ENCODE peak calls at places on chromosomes 7 and 10, in nine cellular contexts. D is right lobe of liver, V is spleen, B is ovary, A is adrenal gland, Z is gastrocnemius medialis, U is GM12891, C is tibial nerve, N is H54. L is an unnamed sample.

GRCh38 chr10:70785190-70785589 is at the start of gene TBATA:
- DNase-seq in D (no peak), V (no peak), B (no peak), A (no peak), Z (no peak), U (no peak), C (no peak), N (no peak), L (peak)

GRCh38 chr10:74924251-74924954 is 98.0 kb downstream of the KAT6B start:
- DNase-seq in D (no peak), V (no peak), B (no peak), A (peak), Z (no peak), U (no peak), C (no peak), N (peak), L (peak)

GRCh38 chr7:150314639-150315239 is 8.4 kb upstream of the LRRC61 start:
- DNase-seq in D (no peak), V (no peak), B (no peak), A (no peak), Z (no peak), U (no peak), C (no peak), N (no peak), L (no peak)

GRCh38 chr7:23893942-23894890 is 184.2 kb downstream of the STK31 start:
- DNase-seq in D (no peak), V (no peak), B (no peak), A (no peak), Z (no peak), U (no peak), C (no peak), N (no peak), L (peak)

GRCh38 chr7:155590215-155591023 is 44.1 kb upstream of the CNPY1 start:
- DNase-seq in D (peak), V (peak), B (no peak), A (peak), Z (no peak), U (no peak), C (no peak), N (peak), L (peak)

GRCh38 chr7:35185908-35186731 is 67.8 kb downstream of the TBX20 start:
- DNase-seq in D (peak), V (peak), B (no peak), A (peak), Z (no peak), U (no peak), C (no peak), N (peak), L (peak)

GRCh38 chr7:111541067-111541466 is 21.2 kb downstream of the IMMP2L start:
- DNase-seq in D (no peak), V (no peak), B (no peak), A (no peak), Z (no peak), U (no peak), C (no peak), N (no peak), L (no peak)

GRCh38 chr7:32536585-32536984 is 41.3 kb downstream of the AVL9 start:
- DNase-seq in D (no peak), V (no peak), B (no peak), A (peak), Z (no peak), U (no peak), C (no peak), N (peak), L (no peak)

GRCh38 chr10:119135517-119135890 is 30.0 kb downstream of the SFXN4 start:
- DNase-seq in D (no peak), V (no peak), B (no peak), A (peak), Z (no peak), U (no peak), C (peak), N (no peak), L (peak)

GRCh38 chr7:155725073-155725346 is 80.5 kb downstream of the RBM33 start:
- DNase-seq in D (no peak), V (no peak), B (no peak), A (no peak), Z (no peak), U (no peak), C (no peak), N (no peak), L (no peak)

GRCh38 chr7:111384065-111384891 is 178.0 kb downstream of the IMMP2L start:
- DNase-seq in D (no peak), V (no peak), B (no peak), A (peak), Z (no peak), U (no peak), C (no peak), N (peak), L (no peak)

GRCh38 chr10:72274213-72274729 is 547 bp downstream of the DDIT4 start:
- DNase-seq in D (peak), V (peak), B (no peak), A (peak), Z (no peak), U (no peak), C (no peak), N (no peak), L (no peak)

GRCh38 chr7:108559253-108559652 is 10.3 kb downstream of the THAP5 start:
- DNase-seq in D (no peak), V (no peak), B (no peak), A (no peak), Z (no peak), U (no peak), C (no peak), N (no peak), L (no peak)

GRCh38 chr7:108557191-108557590 is 12.3 kb downstream of the THAP5 start:
- DNase-seq in D (no peak), V (no peak), B (no peak), A (no peak), Z (no peak), U (no peak), C (no peak), N (no peak), L (no peak)

GRCh38 chr7:108557617-108558016 is 11.9 kb downstream of the THAP5 start:
- DNase-seq in D (no peak), V (no peak), B (no peak), A (no peak), Z (no peak), U (no peak), C (no peak), N (no peak), L (no peak)

GRCh38 chr7:108565987-108566386 is 3.5 kb downstream of the THAP5 start:
- DNase-seq in D (no peak), V (no peak), B (no peak), A (no peak), Z (no peak), U (no peak), C (no peak), N (no peak), L (no peak)

GRCh38 chr7:108561047-108561619 is 8.4 kb downstream of the THAP5 start:
- DNase-seq in D (no peak), V (no peak), B (no peak), A (no peak), Z (no peak), U (no peak), C (no peak), N (no peak), L (no peak)
- TF ChIP-seq POLR2A in D (no peak), V (no peak), B (no peak), A (no peak), Z (no peak), U (no peak), C (no peak), N (no peak), L (no peak)

DNA sequence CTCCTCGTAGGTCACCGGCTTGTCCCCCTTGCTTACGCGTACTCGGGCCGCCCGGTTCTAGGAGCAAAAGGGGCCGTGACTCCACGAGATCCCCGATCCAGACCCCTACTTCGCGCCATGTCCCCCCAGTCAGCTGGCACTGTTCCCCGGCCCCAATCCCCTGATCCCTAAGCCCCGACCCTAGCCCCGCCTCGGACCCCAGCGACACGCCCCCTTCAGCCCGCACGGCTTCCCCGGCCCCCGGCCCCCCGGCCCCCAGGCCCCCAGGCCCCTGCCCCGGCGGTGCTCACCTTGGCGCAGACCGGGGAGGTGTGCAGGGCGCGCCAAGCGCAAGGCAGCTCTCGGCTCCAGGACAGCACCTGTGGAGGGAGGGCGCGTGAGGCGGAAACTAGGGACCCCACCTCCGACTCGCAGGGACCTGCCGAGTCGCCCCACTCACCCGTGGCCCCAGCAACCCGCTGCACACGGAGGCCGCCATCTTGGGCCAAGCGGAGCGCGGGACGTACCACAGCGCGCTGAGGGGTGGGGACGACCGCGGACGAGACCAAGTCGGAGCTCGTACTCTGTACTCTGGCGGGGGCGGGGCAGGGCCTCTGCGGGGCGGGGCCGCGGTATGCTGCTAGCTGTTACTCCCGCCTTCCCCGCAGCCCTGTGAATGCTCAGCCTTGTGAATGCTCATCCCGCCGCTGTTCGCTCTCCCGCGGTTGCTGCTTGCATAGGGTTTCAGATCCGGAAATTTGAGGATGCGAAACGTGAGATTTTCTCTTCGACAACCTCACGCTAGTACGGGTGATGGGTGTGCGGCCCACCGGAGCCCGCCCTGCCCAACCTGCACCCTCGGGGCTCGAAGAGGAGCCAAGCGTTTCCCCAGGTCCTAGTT is at the start of gene MRPS24:
- DNase-seq in D (peak), V (peak), B (peak), A (peak), Z (peak), U (peak), C (peak), N (peak), L (peak)
- TF ChIP-seq POLR2A in D (peak), V (no peak), B (peak), A (peak), Z (peak), U (peak), C (peak), N (peak), L (peak)

GRCh38 chr7:87154166-87154565 is 1.9 kb downstream of the DMTF1 start:
- DNase-seq in D (no peak), V (no peak), B (no peak), A (no peak), Z (no peak), U (no peak), C (no peak), N (no peak), L (no peak)

GRCh38 chr7:87152897-87153641 is 816 bp downstream of the DMTF1 start:
- DNase-seq in D (peak), V (peak), B (peak), A (peak), Z (no peak), U (no peak), C (peak), N (no peak), L (peak)

GRCh38 chr7:87151002-87151505 is 1.2 kb upstream of the DMTF1 start:
- DNase-seq in D (no peak), V (no peak), B (no peak), A (no peak), Z (no peak), U (no peak), C (no peak), N (no peak), L (no peak)

GRCh38 chr7:87151701-87152111 is 547 bp upstream of the DMTF1 start:
- DNase-seq in D (no peak), V (no peak), B (no peak), A (no peak), Z (no peak), U (no peak), C (no peak), N (peak), L (no peak)

DNA sequence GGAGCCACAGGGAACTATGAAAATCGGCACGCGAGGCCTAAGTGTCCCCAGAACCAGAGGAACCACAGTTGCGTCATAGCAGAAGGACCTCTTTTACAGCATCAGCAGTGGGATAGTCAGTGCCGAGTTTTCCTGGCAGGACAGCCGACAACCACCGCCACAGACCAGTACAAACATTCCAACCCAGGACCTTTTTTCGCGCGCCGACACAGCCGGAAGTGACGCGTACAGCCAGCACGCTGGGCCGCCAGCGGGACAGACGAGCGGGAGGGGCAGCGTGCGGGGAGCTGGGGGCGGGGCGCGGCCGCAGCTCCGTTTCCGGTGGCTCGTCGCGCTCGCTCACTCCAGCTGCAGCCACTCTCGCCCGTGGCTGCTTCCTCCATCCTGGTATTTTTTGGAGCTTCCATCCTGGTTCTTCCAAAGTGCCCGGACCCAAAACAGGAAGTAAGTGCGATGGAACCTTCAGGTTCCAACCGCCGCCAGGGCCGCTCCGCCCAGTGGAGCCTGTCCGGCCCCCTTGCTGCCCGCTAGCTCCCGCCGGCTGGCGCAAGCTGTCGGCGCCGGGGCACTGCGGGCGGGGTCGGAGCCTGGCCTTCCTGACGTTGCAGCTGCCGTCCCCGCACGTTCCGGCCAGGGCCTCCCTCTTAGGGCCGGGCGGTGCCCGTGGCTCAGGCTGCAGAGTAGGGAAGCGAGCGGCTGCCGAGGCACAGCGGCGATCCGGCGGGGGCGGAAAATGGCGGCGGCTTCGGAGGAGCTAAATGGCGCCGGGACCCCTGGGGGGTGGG is at the start of gene DMTF1:
- DNase-seq in D (peak), V (peak), B (peak), A (peak), Z (peak), U (peak), C (peak), N (peak), L (peak)
- TF ChIP-seq POLR2A in D (peak), V (peak), B (peak), A (peak), Z (peak), U (peak), C (peak), N (peak), L (peak)

GRCh38 chr7:26365897-26366267 is 74.2 kb downstream of the SNX10 start:
- DNase-seq in D (no peak), V (no peak), B (no peak), A (no peak), Z (no peak), U (no peak), C (no peak), N (no peak), L (no peak)
- TF ChIP-seq POLR2A in D (no peak), V (no peak), B (no peak), A (no peak), Z (no peak), U (no peak), C (no peak), N (no peak), L (no peak)

GRCh38 chr7:123435080-123435700 is 99.2 kb downstream of the IQUB start:
- DNase-seq in D (no peak), V (no peak), B (no peak), A (no peak), Z (no peak), U (no peak), C (no peak), N (no peak), L (no peak)

GRCh38 chr7:123440202-123440601 is 94.2 kb downstream of the IQUB start:
- DNase-seq in D (no peak), V (no peak), B (no peak), A (no peak), Z (no peak), U (no peak), C (no peak), N (no peak), L (no peak)

GRCh38 chr7:123439186-123439585 is 95.2 kb downstream of the IQUB start:
- DNase-seq in D (no peak), V (no peak), B (no peak), A (no peak), Z (no peak), U (no peak), C (no peak), N (no peak), L (no peak)

GRCh38 chr7:123433665-123434064 is 100.7 kb downstream of the IQUB start:
- DNase-seq in D (no peak), V (no peak), B (no peak), A (no peak), Z (no peak), U (no peak), C (no peak), N (no peak), L (no peak)

DNA sequence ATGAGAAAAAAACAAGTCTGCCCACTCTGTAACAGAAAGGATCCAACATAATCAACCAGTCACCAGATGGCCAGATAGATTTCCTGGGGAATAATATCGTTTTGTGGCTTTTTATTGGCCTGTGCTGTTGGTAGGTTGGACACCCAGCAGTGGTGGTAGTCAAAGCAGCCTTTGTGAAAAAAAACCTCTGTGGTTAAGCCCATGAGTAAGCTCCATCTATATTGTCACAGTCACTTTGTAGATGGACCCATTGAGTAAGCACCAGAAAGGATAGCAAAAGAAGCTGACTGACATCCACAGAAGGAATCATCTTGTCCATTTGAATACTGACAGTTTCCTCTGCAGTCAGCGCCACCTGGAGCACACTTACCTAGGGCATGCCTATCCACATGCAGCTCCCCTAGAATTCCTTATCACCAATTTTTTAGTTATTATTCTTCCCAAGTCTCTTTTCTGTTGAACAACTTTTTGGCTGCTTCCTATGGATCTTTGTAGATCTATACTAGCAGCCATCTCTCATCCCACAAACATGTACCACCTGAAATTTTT is 96.9 kb downstream of the IQUB start:
- DNase-seq in D (no peak), V (no peak), B (no peak), A (no peak), Z (no peak), U (no peak), C (no peak), N (no peak), L (peak)
- TF ChIP-seq POLR2A in D (no peak), V (no peak), B (no peak), A (no peak), Z (no peak), U (no peak), C (no peak), N (no peak), L (no peak)

GRCh38 chr10:125160856-125161569 is 650 bp upstream of the CTBP2 start:
- DNase-seq in D (peak), V (peak), B (peak), A (peak), Z (peak), U (no peak), C (peak), N (peak), L (peak)
- TF ChIP-seq POLR2A in D (no peak), V (no peak), B (peak), A (peak), Z (peak), U (no peak), C (no peak), N (peak), L (peak)

GRCh38 chr10:14074062-14074884 is 256.5 kb downstream of the FRMD4A start:
- DNase-seq in D (peak), V (no peak), B (peak), A (peak), Z (peak), U (no peak), C (peak), N (peak), L (no peak)

GRCh38 chr10:14068851-14069250 is 261.9 kb downstream of the FRMD4A start:
- DNase-seq in D (no peak), V (no peak), B (no peak), A (no peak), Z (no peak), U (no peak), C (no peak), N (no peak), L (no peak)

GRCh38 chr10:14072541-14072940 is 258.2 kb downstream of the FRMD4A start:
- DNase-seq in D (no peak), V (no peak), B (no peak), A (no peak), Z (no peak), U (no peak), C (no peak), N (no peak), L (no peak)

GRCh38 chr10:14066106-14066505 is 264.6 kb downstream of the FRMD4A start:
- DNase-seq in D (no peak), V (no peak), B (no peak), A (no peak), Z (no peak), U (no peak), C (no peak), N (no peak), L (no peak)

DNA sequence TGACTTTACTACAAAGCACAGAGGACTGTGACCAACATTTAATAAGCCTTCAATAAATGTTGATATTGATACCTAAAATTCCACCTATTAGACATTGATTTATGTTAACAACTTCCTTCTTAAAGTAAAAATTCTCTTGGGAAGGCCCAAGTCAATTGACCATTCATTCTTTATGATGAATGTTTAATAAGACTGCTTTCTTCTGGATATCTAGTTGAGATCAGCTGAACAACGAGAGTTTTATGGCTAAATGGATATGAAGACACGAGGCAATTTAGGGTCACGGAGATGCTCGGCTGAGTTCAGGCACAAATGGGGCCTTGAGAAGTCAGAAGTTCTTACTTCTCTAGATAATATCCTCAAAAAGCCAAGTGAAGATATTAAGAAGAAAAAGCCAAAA is 258.8 kb downstream of the FRMD4A start:
- DNase-seq in D (no peak), V (no peak), B (no peak), A (no peak), Z (no peak), U (no peak), C (no peak), N (no peak), L (no peak)
- TF ChIP-seq POLR2A in D (no peak), V (no peak), B (no peak), A (no peak), Z (no peak), U (no peak), C (no peak), N (no peak), L (no peak)